ENCODE peak calls at places on chromosomes 11 and 22, in four cellular contexts. One of them, this sample, is unnamed.

GRCh38 chr11:11378184-11378940 is 25.3 kb upstream of the CSNK2A3 start:
- DNase-seq in K562: no peak
- DNase-seq in WTC11: no peak
- DNase-seq in HepG2: no peak
- DNase-seq in this sample: no peak

GRCh38 chr11:32874144-32874543 is 18.5 kb upstream of the QSER1 start:
- DNase-seq in WTC11: no peak
- DNase-seq in K562: no peak
- DNase-seq in HepG2: peak
- DNase-seq in this sample: peak

GRCh38 chr11:131217313-131218297 is 152.8 kb upstream of the NTM start:
- DNase-seq in HepG2: no peak
- DNase-seq in WTC11: no peak
- DNase-seq in K562: no peak
- DNase-seq in this sample: peak

GRCh38 chr11:68004551-68005335 is 846 bp upstream of the UNC93B1 start:
- DNase-seq in K562: no peak
- DNase-seq in HepG2: no peak
- DNase-seq in WTC11: peak
- DNase-seq in this sample: no peak

GRCh38 chr11:42960521-42961088 is 351.2 kb upstream of the API5 start:
- DNase-seq in WTC11: no peak
- DNase-seq in HepG2: no peak
- DNase-seq in K562: no peak
- DNase-seq in this sample: no peak

GRCh38 chr11:132410383-132410782 is 1040.0 kb downstream of the NTM start:
- DNase-seq in WTC11: no peak
- DNase-seq in K562: no peak
- DNase-seq in HepG2: no peak
- DNase-seq in this sample: no peak

GRCh38 chr11:65399249-65399648 is 12.8 kb downstream of the FRMD8 start:
- DNase-seq in WTC11: no peak
- DNase-seq in K562: no peak
- DNase-seq in HepG2: no peak
- DNase-seq in this sample: no peak

GRCh38 chr11:35040221-35040942 is 98.6 kb upstream of the CD44 start:
- DNase-seq in HepG2: no peak
- DNase-seq in K562: no peak
- DNase-seq in WTC11: no peak
- DNase-seq in this sample: peak

GRCh38 chr11:116563028-116563712 is 209.6 kb downstream of the BUD13 start:
- DNase-seq in K562: no peak
- DNase-seq in HepG2: peak
- DNase-seq in WTC11: no peak
- DNase-seq in this sample: peak

GRCh38 chr11:65551572-65552398 is 6.4 kb downstream of the LTBP3 start:
- DNase-seq in HepG2: peak
- DNase-seq in K562: no peak
- DNase-seq in WTC11: peak
- DNase-seq in this sample: peak

GRCh38 chr11:35276396-35276795 is 137.4 kb downstream of the CD44 start:
- DNase-seq in HepG2: no peak
- DNase-seq in WTC11: no peak
- DNase-seq in K562: no peak
- DNase-seq in this sample: peak

GRCh38 chr11:26878959-26879581 is 114.8 kb upstream of the FIBIN start:
- DNase-seq in HepG2: no peak
- DNase-seq in WTC11: no peak
- DNase-seq in K562: no peak
- DNase-seq in this sample: no peak

GRCh38 chr22:31230871-31231621 is 18.9 kb downstream of the LIMK2 start:
- DNase-seq in WTC11: no peak
- DNase-seq in HepG2: peak
- DNase-seq in K562: no peak
- DNase-seq in this sample: no peak

GRCh38 chr11:72782081-72782920 is 11.5 kb downstream of the STARD10 start:
- DNase-seq in HepG2: peak
- DNase-seq in K562: no peak
- DNase-seq in WTC11: peak
- DNase-seq in this sample: no peak

GRCh38 chr11:121740902-121741301 is 288.1 kb upstream of the SORL1-AS1 start:
- DNase-seq in WTC11: no peak
- DNase-seq in K562: no peak
- DNase-seq in HepG2: no peak
- DNase-seq in this sample: no peak

GRCh38 chr11:10450451-10451398 is 4.3 kb upstream of the AMPD3 start:
- DNase-seq in WTC11: peak
- DNase-seq in HepG2: peak
- DNase-seq in K562: no peak
- DNase-seq in this sample: peak

GRCh38 chr11:259374-259773 is 18.8 kb upstream of the NLRP6 start:
- DNase-seq in WTC11: no peak
- DNase-seq in K562: no peak
- DNase-seq in HepG2: no peak
- DNase-seq in this sample: no peak

GRCh38 chr22:49439373-49439772 is 388.3 kb downstream of the BRD1 start:
- DNase-seq in HepG2: no peak
- DNase-seq in K562: peak
- DNase-seq in WTC11: no peak
- DNase-seq in this sample: no peak

GRCh38 chr22:33274214-33274828 is 216.1 kb upstream of the SYN3 start:
- DNase-seq in WTC11: peak
- DNase-seq in HepG2: peak
- DNase-seq in K562: peak
- DNase-seq in this sample: no peak

GRCh38 chr11:119094816-119095065 is 6.9 kb downstream of the DPAGT1 start:
- DNase-seq in WTC11: peak
- DNase-seq in K562: no peak
- DNase-seq in HepG2: peak
- DNase-seq in this sample: no peak

GRCh38 chr11:116773203-116774112 is 671 bp upstream of the BUD13 start:
- DNase-seq in K562: no peak
- DNase-seq in WTC11: no peak
- DNase-seq in HepG2: no peak
- DNase-seq in this sample: no peak

GRCh38 chr11:30487200-30487898 is 98.8 kb downstream of the MPPED2 start:
- DNase-seq in HepG2: no peak
- DNase-seq in K562: no peak
- DNase-seq in WTC11: no peak
- DNase-seq in this sample: no peak
- TF ChIP-seq NR3C1 in HepG2: no peak
- TF ChIP-seq NR3C1 in K562: no peak
- TF ChIP-seq NR3C1 in WTC11: no peak
- TF ChIP-seq NR3C1 in this sample: no peak

GRCh38 chr22:43205748-43206514 is 19.0 kb upstream of the TTLL12 start:
- DNase-seq in WTC11: no peak
- DNase-seq in HepG2: no peak
- DNase-seq in K562: no peak
- DNase-seq in this sample: no peak

GRCh38 chr22:43206515-43207161 is 19.7 kb upstream of the TTLL12 start:
- DNase-seq in K562: no peak
- DNase-seq in HepG2: no peak
- DNase-seq in WTC11: no peak
- DNase-seq in this sample: no peak

GRCh38 chr22:43203471-43203981 is 16.6 kb upstream of the TTLL12 start:
- DNase-seq in WTC11: peak
- DNase-seq in HepG2: no peak
- DNase-seq in K562: no peak
- DNase-seq in this sample: no peak

GRCh38 chr22:43207386-43207785 is 20.5 kb upstream of the TTLL12 start:
- DNase-seq in HepG2: no peak
- DNase-seq in WTC11: no peak
- DNase-seq in K562: no peak
- DNase-seq in this sample: no peak

GRCh38 chr22:43205261-43205691 is 18.3 kb upstream of the TTLL12 start:
- DNase-seq in K562: no peak
- DNase-seq in HepG2: no peak
- DNase-seq in WTC11: no peak
- DNase-seq in this sample: no peak
- TF ChIP-seq NR3C1 in K562: no peak
- TF ChIP-seq NR3C1 in HepG2: no peak
- TF ChIP-seq NR3C1 in WTC11: no peak
- TF ChIP-seq NR3C1 in this sample: no peak

DNA sequence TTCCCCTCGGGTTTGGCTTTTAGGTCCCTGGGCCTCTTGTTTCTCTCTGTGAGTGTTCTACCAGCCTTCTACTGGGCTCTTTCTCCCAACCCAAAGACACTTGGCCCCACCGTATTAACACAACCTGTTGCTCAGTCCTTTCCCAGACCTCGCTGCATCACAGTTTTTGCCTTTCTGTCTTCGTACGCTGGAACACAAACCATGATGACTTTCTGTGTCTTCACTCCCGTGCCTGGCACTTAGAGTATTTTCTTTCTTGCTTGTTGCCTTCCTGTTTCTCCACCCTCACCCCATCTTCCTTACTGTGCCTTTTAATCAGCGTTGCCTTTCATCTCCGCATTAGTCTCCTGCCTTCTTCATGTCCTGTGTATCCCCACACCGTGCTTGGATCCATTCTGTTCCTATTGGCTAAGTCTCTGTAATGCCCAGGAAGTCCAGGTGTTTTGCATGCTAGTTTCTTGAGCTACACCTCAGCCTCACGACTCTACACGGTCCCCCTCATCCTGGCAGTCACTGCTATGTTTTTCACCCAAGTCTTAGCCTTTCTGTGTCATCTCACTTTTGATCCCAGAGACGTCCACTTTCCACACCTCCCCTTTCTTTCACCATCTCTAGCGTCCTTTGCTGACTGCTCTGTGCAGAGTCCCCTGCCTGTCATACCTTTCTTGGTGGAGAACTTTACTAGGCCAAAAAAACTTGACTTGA is 1.6 kb downstream of the MARK2 start:
- DNase-seq in WTC11: no peak
- DNase-seq in K562: no peak
- DNase-seq in HepG2: no peak
- DNase-seq in this sample: no peak
- TF ChIP-seq NR3C1 in WTC11: no peak
- TF ChIP-seq NR3C1 in K562: no peak
- TF ChIP-seq NR3C1 in HepG2: no peak
- TF ChIP-seq NR3C1 in this sample: no peak

DNA sequence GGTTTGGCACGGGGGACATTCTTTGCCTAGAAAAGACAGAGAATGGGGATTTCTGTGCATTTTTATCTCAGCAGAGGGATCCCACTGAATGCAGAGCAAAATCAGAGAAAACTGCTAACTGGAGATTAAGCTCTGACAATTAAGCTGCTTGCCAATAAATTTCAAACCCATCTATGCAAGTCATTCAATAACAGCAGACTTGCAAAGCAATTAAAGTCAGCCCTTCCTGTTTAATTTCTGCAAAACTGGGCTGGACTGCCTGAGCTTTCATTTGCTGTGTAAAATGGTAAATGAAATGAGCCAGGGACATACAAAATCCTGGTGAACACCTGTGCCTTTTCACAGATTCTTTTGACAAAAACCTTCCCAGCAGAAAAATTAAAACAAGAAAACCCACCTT is 1273.9 kb upstream of the CNTN5 start:
- DNase-seq in K562: no peak
- DNase-seq in WTC11: no peak
- DNase-seq in HepG2: no peak
- DNase-seq in this sample: no peak
- TF ChIP-seq NR3C1 in K562: no peak
- TF ChIP-seq NR3C1 in WTC11: no peak
- TF ChIP-seq NR3C1 in HepG2: no peak
- TF ChIP-seq NR3C1 in this sample: no peak

DNA sequence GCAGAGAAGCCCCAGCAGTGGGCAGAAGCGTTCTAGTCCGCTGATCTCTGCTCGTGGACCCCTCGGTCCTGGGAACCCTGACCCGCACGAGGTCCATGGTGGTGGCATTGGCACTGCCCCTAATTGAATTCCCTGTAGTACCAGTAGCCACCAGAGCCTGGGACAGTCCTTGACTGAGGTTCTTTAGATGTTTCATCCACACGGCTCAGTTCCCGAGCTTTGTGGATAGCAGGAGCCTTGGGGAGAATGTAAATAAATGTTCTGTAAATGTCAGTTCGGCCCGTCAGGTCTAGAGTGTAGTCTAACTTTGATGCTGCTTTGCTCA is 39.4 kb upstream of the SEPTIN5 start:
- DNase-seq in HepG2: no peak
- DNase-seq in K562: peak
- DNase-seq in WTC11: no peak
- DNase-seq in this sample: no peak
- TF ChIP-seq NR3C1 in HepG2: no peak
- TF ChIP-seq NR3C1 in K562: no peak
- TF ChIP-seq NR3C1 in WTC11: no peak
- TF ChIP-seq NR3C1 in this sample: no peak

GRCh38 chr22:26785942-26786341 is 128.6 kb downstream of the MIAT start:
- DNase-seq in K562: no peak
- DNase-seq in WTC11: no peak
- DNase-seq in HepG2: no peak
- DNase-seq in this sample: no peak

GRCh38 chr22:26781591-26781990 is 124.2 kb downstream of the MIAT start:
- DNase-seq in HepG2: no peak
- DNase-seq in K562: no peak
- DNase-seq in WTC11: no peak
- DNase-seq in this sample: no peak

GRCh38 chr22:26786398-26786797 is 129.0 kb downstream of the MIAT start:
- DNase-seq in HepG2: no peak
- DNase-seq in WTC11: no peak
- DNase-seq in K562: no peak
- DNase-seq in this sample: no peak

GRCh38 chr22:26784772-26785171 is 127.4 kb downstream of the MIAT start:
- DNase-seq in HepG2: no peak
- DNase-seq in WTC11: no peak
- DNase-seq in K562: no peak
- DNase-seq in this sample: no peak

DNA sequence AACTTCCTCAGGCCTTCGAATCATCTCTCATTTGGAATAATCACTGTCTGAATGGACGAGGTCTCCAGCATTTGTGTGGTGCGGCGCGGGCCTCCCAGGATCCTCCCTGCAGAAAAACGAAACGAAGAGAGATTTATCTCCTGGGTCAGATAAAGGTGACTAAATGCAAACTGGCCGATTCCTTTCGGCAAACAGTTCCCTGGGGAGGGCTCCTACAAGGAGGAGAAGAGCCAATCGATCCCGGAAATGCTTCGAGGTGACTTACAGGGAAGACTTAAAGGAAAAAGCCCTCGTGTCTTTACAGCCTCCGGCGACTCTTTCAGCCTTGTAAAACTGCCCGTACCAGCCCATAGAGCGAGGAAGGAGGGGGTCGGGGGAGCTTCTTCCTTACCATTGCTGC is 126.5 kb downstream of the MIAT start:
- DNase-seq in K562: no peak
- DNase-seq in WTC11: no peak
- DNase-seq in HepG2: no peak
- DNase-seq in this sample: no peak
- TF ChIP-seq NR3C1 in K562: no peak
- TF ChIP-seq NR3C1 in WTC11: no peak
- TF ChIP-seq NR3C1 in HepG2: no peak
- TF ChIP-seq NR3C1 in this sample: no peak